ENCODE peak calls at places on chromosomes 12 and 14, in nine cellular contexts. R, I, U, H, G, Q, S, V and C are unnamed samples.

GRCh38 chr14:76939015-76939742 is 89.3 kb downstream of the IRF2BPL start:
- DNase-seq in H (no peak), G (no peak), Q (no peak), R (no peak), S (no peak), I (no peak), V (no peak), U (no peak), C (no peak)

GRCh38 chr14:94157195-94157594 is 16.9 kb upstream of the PPP4R4 start:
- DNase-seq in S (no peak), I (no peak), U (no peak), H (no peak), R (no peak), Q (no peak), V (no peak), G (no peak), C (no peak)

GRCh38 chr12:52749827-52750226 is 27.3 kb downstream of the KRT76 start:
- DNase-seq in S (no peak), H (no peak), Q (no peak), I (no peak), R (no peak), G (no peak), U (no peak), V (no peak), C (no peak)

GRCh38 chr12:39464976-39465375 is 22.1 kb upstream of the KIF21A start:
- DNase-seq in U (no peak), V (peak; percentile 24), S (no peak), H (no peak), I (no peak), R (no peak), Q (no peak), G (no peak), C (no peak)

GRCh38 chr14:65011559-65011958 is 24.9 kb downstream of the FNTB start:
- DNase-seq in I (no peak), R (peak; percentile 64), V (no peak), Q (no peak), G (no peak), U (no peak), H (no peak), S (no peak), C (no peak)

GRCh38 chr12:13000935-13001724 is 1.1 kb upstream of the HEBP1 start:
- DNase-seq in R (peak; percentile 74), S (peak; percentile 45), U (peak; percentile 43), Q (peak; percentile 31), H (peak; percentile 74), I (peak; percentile 47), G (peak; percentile 32), V (peak; percentile 68), C (peak; percentile 5)

GRCh38 chr14:53441789-53442188 is 288.7 kb upstream of the DDHD1 start:
- DNase-seq in H (no peak), U (no peak), S (no peak), R (no peak), G (no peak), Q (no peak), V (no peak), I (no peak), C (no peak)

GRCh38 chr12:5976711-5977110 is 31.7 kb upstream of the ANO2 start:
- DNase-seq in H (no peak), I (no peak), U (no peak), G (no peak), S (no peak), Q (no peak), V (no peak), R (no peak), C (no peak)

GRCh38 chr12:70486588-70486987 is 120.5 kb downstream of the KCNMB4 start:
- DNase-seq in Q (no peak), G (no peak), H (no peak), U (no peak), R (no peak), I (no peak), V (no peak), S (no peak), C (no peak)

GRCh38 chr12:75865315-75865714 is 166.3 kb downstream of the PHLDA1 start:
- DNase-seq in R (no peak), U (no peak), I (no peak), Q (no peak), V (no peak), G (no peak), S (no peak), H (peak; percentile 87), C (no peak)

GRCh38 chr12:102023343-102023930 is 38.4 kb downstream of the WASHC3 start:
- DNase-seq in R (no peak), G (no peak), H (no peak), V (no peak), U (peak; percentile 5), Q (no peak), I (no peak), S (no peak), C (no peak)

GRCh38 chr12:123085730-123086487 is 65.0 kb downstream of the PITPNM2 start:
- DNase-seq in Q (no peak), I (no peak), R (peak; percentile 38), S (no peak), U (peak; percentile 79), G (no peak), V (peak; percentile 90), H (peak; percentile 87), C (no peak)

GRCh38 chr12:113359133-113359938 is 949 bp downstream of the PLBD2 start:
- DNase-seq in S (no peak), Q (no peak), U (peak; percentile 52), I (peak; percentile 86), G (peak; percentile 6), H (no peak), R (peak; percentile 64), V (no peak), C (no peak)

GRCh38 chr14:93880025-93880820 is 46.9 kb upstream of the FAM181A start:
- DNase-seq in R (no peak), U (peak; percentile 82), I (no peak), Q (no peak), V (no peak), S (no peak), H (no peak), G (no peak), C (no peak)

GRCh38 chr12:91180577-91180976 is 2.0 kb downstream of the DCN start:
- DNase-seq in V (no peak), I (no peak), R (no peak), H (no peak), S (no peak), Q (no peak), G (no peak), U (no peak), C (no peak)

GRCh38 chr14:80978403-80978802 is 23.0 kb downstream of the TSHR start:
- DNase-seq in R (no peak), V (no peak), H (no peak), S (no peak), Q (peak; percentile 94), U (no peak), I (no peak), G (peak; percentile 35), C (no peak)

GRCh38 chr14:105475269-105475915 is 771 bp downstream of the CRIP2 start:
- DNase-seq in U (peak; percentile 83), Q (no peak), H (peak; percentile 78), R (no peak), V (no peak), I (no peak), G (no peak), S (no peak), C (no peak)

GRCh38 chr12:91763654-91764439 is 381.8 kb downstream of the BTG1 start:
- DNase-seq in I (no peak), R (no peak), G (no peak), V (no peak), Q (no peak), U (no peak), S (no peak), H (no peak), C (no peak)

GRCh38 chr14:105182296-105183020 is 1.3 kb upstream of the NUDT14 start:
- DNase-seq in S (no peak), V (no peak), I (no peak), R (no peak), H (no peak), G (no peak), U (no peak), Q (no peak), C (no peak)

GRCh38 chr14:85487215-85487614 is 42.7 kb upstream of the FLRT2 start:
- DNase-seq in V (no peak), U (peak; percentile 69), S (no peak), H (no peak), G (no peak), Q (no peak), I (no peak), R (no peak), C (no peak)

GRCh38 chr12:102249073-102249854 is 51.6 kb upstream of the PMCH start:
- DNase-seq in V (peak; percentile 44), H (peak; percentile 28), G (no peak), S (peak; percentile 47), I (no peak), R (no peak), U (no peak), Q (no peak), C (no peak)